ENCODE peak calls at places on chromosomes 16 and 17, in four cellular contexts. L, T, N and P are unnamed samples.

GRCh38 chr16:76277099-76278030 is at the start of gene CNTNAP4:
- DNase-seq in L (no peak), T (no peak), N (no peak), P (no peak)

GRCh38 chr17:76943781-76944213 is 75.6 kb downstream of the MGAT5B start:
- DNase-seq in L (no peak), T (no peak), N (no peak), P (no peak)

GRCh38 chr17:75830168-75831031 is 13.8 kb downstream of the UNC13D start:
- DNase-seq in L (no peak), T (no peak), N (no peak), P (no peak)

GRCh38 chr16:65068151-65068740 is 53.6 kb downstream of the CDH11 start:
- DNase-seq in L (peak; percentile 43), T (peak; percentile 71), N (no peak), P (no peak)

GRCh38 chr17:61647044-61647443 is 56.0 kb upstream of the NACA2 start:
- DNase-seq in L (peak; percentile 38), T (peak; percentile 26), N (no peak), P (no peak)

GRCh38 chr17:59387351-59388069 is 56.1 kb downstream of the YPEL2 start:
- DNase-seq in L (no peak), T (no peak), N (no peak), P (no peak)

GRCh38 chr17:76626442-76626841 is 17.1 kb downstream of the ST6GALNAC1 start:
- DNase-seq in L (no peak), T (no peak), N (no peak), P (no peak)

GRCh38 chr16:65024649-65025243 is 97.1 kb downstream of the CDH11 start:
- DNase-seq in L (no peak), T (peak; percentile 15), N (no peak), P (no peak)

GRCh38 chr17:83080641-83081560 is 1.5 kb downstream of the METRNL start:
- DNase-seq in L (no peak), T (no peak), N (no peak), P (no peak)

GRCh38 chr17:8300629-8301242 is 5.5 kb upstream of the SLC25A35 start:
- DNase-seq in L (peak; percentile 19), T (no peak), N (peak; percentile 58), P (no peak)

GRCh38 chr16:81885976-81886586 is 107.0 kb downstream of the PLCG2 start:
- DNase-seq in L (no peak), T (no peak), N (no peak), P (no peak)
- TF ChIP-seq CTCF in L (peak; percentile 61), T (peak; percentile 75), N (no peak), P (peak; percentile 60)

DNA sequence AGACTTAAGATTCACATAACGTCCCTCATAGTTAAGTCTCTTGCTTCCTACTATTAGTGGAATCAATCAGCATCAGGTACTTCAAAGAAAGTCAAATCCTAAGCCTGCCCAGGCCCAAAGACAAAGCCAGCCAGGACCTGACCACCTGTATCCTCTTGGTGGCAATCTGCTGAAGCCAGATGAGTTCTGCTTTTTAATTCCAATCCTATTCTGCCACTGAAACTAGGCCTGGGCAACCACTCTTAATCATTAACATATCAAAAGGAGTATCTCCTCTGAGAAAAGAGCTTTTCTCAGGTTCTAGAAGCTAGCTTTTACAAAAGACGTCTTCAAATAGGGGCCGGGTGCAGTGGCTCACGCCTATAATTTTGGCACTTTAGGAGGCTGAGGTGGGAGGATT is 15.1 kb upstream of the GLG1 start:
- DNase-seq in L (no peak), T (no peak), N (no peak), P (no peak)
- TF ChIP-seq CTCF in L (no peak), T (no peak), N (no peak), P (no peak)

GRCh38 chr17:56257075-56257474 is 103.8 kb downstream of the ANKFN1 start:
- DNase-seq in L (no peak), T (no peak), N (no peak), P (no peak)
- TF ChIP-seq CTCF in L (no peak), T (no peak), N (no peak), P (no peak)

GRCh38 chr17:78317817-78318400 is 42.0 kb downstream of the SOCS3 start:
- DNase-seq in L (no peak), T (no peak), N (no peak), P (no peak)
- TF ChIP-seq CTCF in L (no peak), T (no peak), N (no peak), P (no peak)

GRCh38 chr17:29379084-29379811 is 10.9 kb upstream of the TAOK1 start:
- DNase-seq in L (no peak), T (no peak), N (peak; percentile 29), P (no peak)
- TF ChIP-seq CTCF in L (no peak), T (no peak), N (no peak), P (no peak)

DNA sequence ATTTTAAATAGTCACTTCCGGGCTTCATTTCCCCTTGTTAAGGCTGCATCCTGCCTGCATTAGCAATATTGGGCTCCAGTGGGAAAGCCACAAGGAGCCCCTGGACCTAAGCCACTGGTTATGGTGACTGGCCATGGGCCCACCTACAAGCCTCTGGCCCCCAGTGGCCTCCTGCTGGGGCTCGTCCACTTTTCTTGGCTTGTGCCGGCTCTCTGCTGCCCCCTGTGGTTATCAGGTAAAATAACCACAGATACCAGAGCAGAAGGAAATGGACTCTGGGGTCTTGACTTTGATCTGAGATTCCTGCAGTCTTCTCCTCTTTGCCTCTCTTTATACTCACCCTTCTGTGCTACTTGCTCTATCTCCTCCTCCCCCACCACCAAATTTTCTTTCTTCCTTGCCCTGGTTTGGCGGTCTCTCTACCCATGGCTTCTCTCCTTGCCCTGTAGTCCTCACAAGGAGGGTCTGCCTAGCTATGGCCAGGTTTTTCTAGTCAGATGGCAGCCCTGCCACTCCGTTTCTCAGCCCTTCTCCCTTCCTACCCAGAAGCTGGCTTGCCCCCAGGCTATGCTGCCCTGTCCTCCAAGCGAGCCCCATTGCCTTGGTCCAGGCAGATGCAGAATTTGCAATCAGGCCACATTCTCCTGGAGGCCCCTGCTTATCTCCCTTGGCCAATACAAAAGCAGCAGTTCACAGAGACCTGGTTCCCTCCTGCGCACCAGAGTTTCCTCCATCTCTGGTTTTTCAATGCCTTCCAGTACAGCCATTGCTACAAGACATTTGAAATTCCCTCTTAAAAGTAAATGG is 82.9 kb upstream of the RCVRN start:
- DNase-seq in L (no peak), T (no peak), N (no peak), P (no peak)
- TF ChIP-seq CTCF in L (peak; percentile 73), T (peak; percentile 80), N (peak; percentile 11), P (peak; percentile 73)